ENCODE peak calls at places on chromosome 3, in nine cellular contexts. One of them, this sample, is unnamed.

GRCh38 chr3:55750525-55750924 is 263.4 kb upstream of the WNT5A start:
- DNase-seq in lower leg skin: no peak
- DNase-seq in CD8-positive, alpha-beta T cell: no peak
- DNase-seq in kidney epithelial cell: peak
- DNase-seq in breast epithelium: peak
- DNase-seq in foreskin fibroblast: peak
- DNase-seq in AG09309: peak
- DNase-seq in fibroblast of the aortic adventitia: no peak
- DNase-seq in cardiac muscle cell: no peak
- DNase-seq in this sample: peak

GRCh38 chr3:192869131-192870027 is 48.3 kb downstream of the MB21D2 start:
- DNase-seq in lower leg skin: peak
- DNase-seq in CD8-positive, alpha-beta T cell: no peak
- DNase-seq in kidney epithelial cell: no peak
- DNase-seq in breast epithelium: no peak
- DNase-seq in foreskin fibroblast: peak
- DNase-seq in AG09309: no peak
- DNase-seq in fibroblast of the aortic adventitia: peak
- DNase-seq in cardiac muscle cell: no peak
- DNase-seq in this sample: no peak

GRCh38 chr3:195767792-195768191 is 43.9 kb downstream of the MUC4 start:
- DNase-seq in lower leg skin: no peak
- DNase-seq in CD8-positive, alpha-beta T cell: no peak
- DNase-seq in kidney epithelial cell: no peak
- DNase-seq in breast epithelium: no peak
- DNase-seq in foreskin fibroblast: no peak
- DNase-seq in AG09309: no peak
- DNase-seq in fibroblast of the aortic adventitia: no peak
- DNase-seq in cardiac muscle cell: no peak
- DNase-seq in this sample: no peak

GRCh38 chr3:140863481-140864084 is 78.1 kb upstream of the SLC25A36 start:
- DNase-seq in lower leg skin: peak
- DNase-seq in CD8-positive, alpha-beta T cell: no peak
- DNase-seq in kidney epithelial cell: no peak
- DNase-seq in breast epithelium: peak
- DNase-seq in foreskin fibroblast: peak
- DNase-seq in AG09309: peak
- DNase-seq in fibroblast of the aortic adventitia: peak
- DNase-seq in cardiac muscle cell: peak
- DNase-seq in this sample: peak

GRCh38 chr3:169886671-169887070 is 16.9 kb upstream of the LRRC31 start:
- DNase-seq in lower leg skin: peak
- DNase-seq in CD8-positive, alpha-beta T cell: no peak
- DNase-seq in kidney epithelial cell: no peak
- DNase-seq in breast epithelium: peak
- DNase-seq in foreskin fibroblast: peak
- DNase-seq in AG09309: peak
- DNase-seq in fibroblast of the aortic adventitia: peak
- DNase-seq in cardiac muscle cell: no peak
- DNase-seq in this sample: peak

GRCh38 chr3:45677045-45677436 is 12.2 kb upstream of the SACM1L start:
- DNase-seq in lower leg skin: peak
- DNase-seq in CD8-positive, alpha-beta T cell: peak
- DNase-seq in kidney epithelial cell: peak
- DNase-seq in breast epithelium: peak
- DNase-seq in foreskin fibroblast: peak
- DNase-seq in AG09309: peak
- DNase-seq in fibroblast of the aortic adventitia: peak
- DNase-seq in cardiac muscle cell: no peak
- DNase-seq in this sample: peak

GRCh38 chr3:10142707-10143560 is 1.4 kb downstream of the VHL start:
- DNase-seq in lower leg skin: no peak
- DNase-seq in CD8-positive, alpha-beta T cell: no peak
- DNase-seq in kidney epithelial cell: no peak
- DNase-seq in breast epithelium: no peak
- DNase-seq in foreskin fibroblast: no peak
- DNase-seq in AG09309: no peak
- DNase-seq in fibroblast of the aortic adventitia: peak
- DNase-seq in cardiac muscle cell: no peak
- DNase-seq in this sample: peak

GRCh38 chr3:52062499-52062898 is 6.1 kb upstream of the DUSP7 start:
- DNase-seq in lower leg skin: peak
- DNase-seq in CD8-positive, alpha-beta T cell: no peak
- DNase-seq in kidney epithelial cell: peak
- DNase-seq in breast epithelium: no peak
- DNase-seq in foreskin fibroblast: peak
- DNase-seq in AG09309: peak
- DNase-seq in fibroblast of the aortic adventitia: peak
- DNase-seq in cardiac muscle cell: no peak
- DNase-seq in this sample: peak

GRCh38 chr3:151918253-151919029 is 45.0 kb downstream of the SUCNR1 start:
- DNase-seq in lower leg skin: peak
- DNase-seq in CD8-positive, alpha-beta T cell: no peak
- DNase-seq in kidney epithelial cell: peak
- DNase-seq in breast epithelium: no peak
- DNase-seq in foreskin fibroblast: peak
- DNase-seq in AG09309: peak
- DNase-seq in fibroblast of the aortic adventitia: peak
- DNase-seq in cardiac muscle cell: peak
- DNase-seq in this sample: peak

GRCh38 chr3:146543461-146544012 is 870 bp downstream of the PLSCR1 start:
- DNase-seq in lower leg skin: no peak
- DNase-seq in CD8-positive, alpha-beta T cell: no peak
- DNase-seq in kidney epithelial cell: no peak
- DNase-seq in breast epithelium: no peak
- DNase-seq in foreskin fibroblast: peak
- DNase-seq in AG09309: no peak
- DNase-seq in fibroblast of the aortic adventitia: peak
- DNase-seq in cardiac muscle cell: peak
- DNase-seq in this sample: peak

GRCh38 chr3:49805367-49805782 is 2.3 kb downstream of the INKA1 start:
- DNase-seq in lower leg skin: peak
- DNase-seq in CD8-positive, alpha-beta T cell: no peak
- DNase-seq in kidney epithelial cell: no peak
- DNase-seq in breast epithelium: peak
- DNase-seq in foreskin fibroblast: peak
- DNase-seq in AG09309: peak
- DNase-seq in fibroblast of the aortic adventitia: peak
- DNase-seq in cardiac muscle cell: peak
- DNase-seq in this sample: peak

GRCh38 chr3:60756636-60757035 is 494.6 kb downstream of the FHIT start:
- DNase-seq in lower leg skin: no peak
- DNase-seq in CD8-positive, alpha-beta T cell: no peak
- DNase-seq in kidney epithelial cell: no peak
- DNase-seq in breast epithelium: no peak
- DNase-seq in foreskin fibroblast: peak
- DNase-seq in AG09309: no peak
- DNase-seq in fibroblast of the aortic adventitia: no peak
- DNase-seq in cardiac muscle cell: no peak
- DNase-seq in this sample: no peak

GRCh38 chr3:134772591-134772990 is 22.5 kb upstream of the EPHB1 start:
- DNase-seq in lower leg skin: no peak
- DNase-seq in CD8-positive, alpha-beta T cell: no peak
- DNase-seq in kidney epithelial cell: no peak
- DNase-seq in breast epithelium: no peak
- DNase-seq in foreskin fibroblast: no peak
- DNase-seq in AG09309: no peak
- DNase-seq in fibroblast of the aortic adventitia: no peak
- DNase-seq in cardiac muscle cell: no peak
- DNase-seq in this sample: no peak

GRCh38 chr3:52190294-52190841 is 7.6 kb upstream of the ALAS1 start:
- DNase-seq in lower leg skin: no peak
- DNase-seq in CD8-positive, alpha-beta T cell: no peak
- DNase-seq in kidney epithelial cell: no peak
- DNase-seq in breast epithelium: peak
- DNase-seq in foreskin fibroblast: peak
- DNase-seq in AG09309: peak
- DNase-seq in fibroblast of the aortic adventitia: peak
- DNase-seq in cardiac muscle cell: no peak
- DNase-seq in this sample: peak

GRCh38 chr3:137259089-137259488 is 301.3 kb downstream of the IL20RB start:
- DNase-seq in lower leg skin: no peak
- DNase-seq in CD8-positive, alpha-beta T cell: no peak
- DNase-seq in kidney epithelial cell: no peak
- DNase-seq in breast epithelium: no peak
- DNase-seq in foreskin fibroblast: no peak
- DNase-seq in AG09309: no peak
- DNase-seq in fibroblast of the aortic adventitia: peak
- DNase-seq in cardiac muscle cell: no peak
- DNase-seq in this sample: no peak

GRCh38 chr3:137263982-137264777 is 306.4 kb downstream of the IL20RB start:
- DNase-seq in lower leg skin: no peak
- DNase-seq in CD8-positive, alpha-beta T cell: no peak
- DNase-seq in kidney epithelial cell: no peak
- DNase-seq in breast epithelium: no peak
- DNase-seq in foreskin fibroblast: no peak
- DNase-seq in AG09309: no peak
- DNase-seq in fibroblast of the aortic adventitia: no peak
- DNase-seq in cardiac muscle cell: peak
- DNase-seq in this sample: no peak

GRCh38 chr3:137259709-137260108 is 301.9 kb downstream of the IL20RB start:
- DNase-seq in lower leg skin: no peak
- DNase-seq in CD8-positive, alpha-beta T cell: no peak
- DNase-seq in kidney epithelial cell: no peak
- DNase-seq in breast epithelium: no peak
- DNase-seq in foreskin fibroblast: no peak
- DNase-seq in AG09309: no peak
- DNase-seq in fibroblast of the aortic adventitia: no peak
- DNase-seq in cardiac muscle cell: no peak
- DNase-seq in this sample: no peak
- TF ChIP-seq CTCF in lower leg skin: no peak
- TF ChIP-seq CTCF in CD8-positive, alpha-beta T cell: no peak
- TF ChIP-seq CTCF in kidney epithelial cell: no peak
- TF ChIP-seq CTCF in breast epithelium: no peak
- TF ChIP-seq CTCF in foreskin fibroblast: no peak
- TF ChIP-seq CTCF in AG09309: no peak
- TF ChIP-seq CTCF in fibroblast of the aortic adventitia: no peak
- TF ChIP-seq CTCF in cardiac muscle cell: no peak
- TF ChIP-seq CTCF in this sample: no peak

GRCh38 chr3:150757364-150757763 is 5.6 kb downstream of the SIAH2 start:
- DNase-seq in lower leg skin: no peak
- DNase-seq in CD8-positive, alpha-beta T cell: no peak
- DNase-seq in kidney epithelial cell: no peak
- DNase-seq in breast epithelium: no peak
- DNase-seq in foreskin fibroblast: no peak
- DNase-seq in AG09309: no peak
- DNase-seq in fibroblast of the aortic adventitia: no peak
- DNase-seq in cardiac muscle cell: no peak
- DNase-seq in this sample: no peak
- H3K4me3 ChIP-seq in lower leg skin: no peak
- H3K4me3 ChIP-seq in CD8-positive, alpha-beta T cell: no peak
- H3K4me3 ChIP-seq in kidney epithelial cell: no peak
- H3K4me3 ChIP-seq in breast epithelium: no peak
- H3K4me3 ChIP-seq in foreskin fibroblast: no peak
- H3K4me3 ChIP-seq in AG09309: no peak
- H3K4me3 ChIP-seq in fibroblast of the aortic adventitia: no peak
- H3K4me3 ChIP-seq in cardiac muscle cell: no peak
- H3K4me3 ChIP-seq in this sample: no peak

DNA sequence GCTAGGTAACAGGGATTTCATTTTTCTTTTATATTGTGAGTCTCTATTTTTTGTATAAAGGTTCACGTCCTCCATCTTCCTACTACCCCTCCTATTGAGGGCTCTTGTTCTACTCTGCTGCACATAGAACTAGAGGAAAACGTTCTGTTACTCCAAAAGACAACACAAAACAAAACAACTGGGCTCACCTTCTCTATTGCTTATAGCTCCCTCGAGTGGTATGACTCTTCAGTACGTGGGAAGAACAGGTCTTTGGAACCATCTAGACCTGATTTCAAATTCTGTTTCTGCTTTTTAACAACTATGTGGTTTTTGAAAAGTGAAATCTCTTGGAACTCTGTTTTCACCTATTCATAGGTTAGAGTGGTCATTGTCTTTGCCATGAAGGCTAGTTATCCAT is 515.3 kb downstream of the SOX2 start:
- DNase-seq in lower leg skin: no peak
- DNase-seq in CD8-positive, alpha-beta T cell: no peak
- DNase-seq in kidney epithelial cell: no peak
- DNase-seq in breast epithelium: no peak
- DNase-seq in foreskin fibroblast: no peak
- DNase-seq in AG09309: no peak
- DNase-seq in fibroblast of the aortic adventitia: no peak
- DNase-seq in cardiac muscle cell: no peak
- DNase-seq in this sample: no peak
- TF ChIP-seq CTCF in lower leg skin: no peak
- TF ChIP-seq CTCF in CD8-positive, alpha-beta T cell: no peak
- TF ChIP-seq CTCF in kidney epithelial cell: no peak
- TF ChIP-seq CTCF in breast epithelium: no peak
- TF ChIP-seq CTCF in foreskin fibroblast: no peak
- TF ChIP-seq CTCF in AG09309: no peak
- TF ChIP-seq CTCF in fibroblast of the aortic adventitia: no peak
- TF ChIP-seq CTCF in cardiac muscle cell: no peak
- TF ChIP-seq CTCF in this sample: no peak

GRCh38 chr3:125129512-125129962 is 73.7 kb upstream of the HEG1 start:
- DNase-seq in lower leg skin: peak
- DNase-seq in CD8-positive, alpha-beta T cell: no peak
- DNase-seq in kidney epithelial cell: peak
- DNase-seq in breast epithelium: no peak
- DNase-seq in foreskin fibroblast: peak
- DNase-seq in AG09309: peak
- DNase-seq in fibroblast of the aortic adventitia: peak
- DNase-seq in cardiac muscle cell: no peak
- DNase-seq in this sample: peak
- H3K4me3 ChIP-seq in lower leg skin: no peak
- H3K4me3 ChIP-seq in CD8-positive, alpha-beta T cell: no peak
- H3K4me3 ChIP-seq in kidney epithelial cell: no peak
- H3K4me3 ChIP-seq in breast epithelium: no peak
- H3K4me3 ChIP-seq in foreskin fibroblast: no peak
- H3K4me3 ChIP-seq in AG09309: no peak
- H3K4me3 ChIP-seq in fibroblast of the aortic adventitia: peak
- H3K4me3 ChIP-seq in cardiac muscle cell: no peak
- H3K4me3 ChIP-seq in this sample: peak

DNA sequence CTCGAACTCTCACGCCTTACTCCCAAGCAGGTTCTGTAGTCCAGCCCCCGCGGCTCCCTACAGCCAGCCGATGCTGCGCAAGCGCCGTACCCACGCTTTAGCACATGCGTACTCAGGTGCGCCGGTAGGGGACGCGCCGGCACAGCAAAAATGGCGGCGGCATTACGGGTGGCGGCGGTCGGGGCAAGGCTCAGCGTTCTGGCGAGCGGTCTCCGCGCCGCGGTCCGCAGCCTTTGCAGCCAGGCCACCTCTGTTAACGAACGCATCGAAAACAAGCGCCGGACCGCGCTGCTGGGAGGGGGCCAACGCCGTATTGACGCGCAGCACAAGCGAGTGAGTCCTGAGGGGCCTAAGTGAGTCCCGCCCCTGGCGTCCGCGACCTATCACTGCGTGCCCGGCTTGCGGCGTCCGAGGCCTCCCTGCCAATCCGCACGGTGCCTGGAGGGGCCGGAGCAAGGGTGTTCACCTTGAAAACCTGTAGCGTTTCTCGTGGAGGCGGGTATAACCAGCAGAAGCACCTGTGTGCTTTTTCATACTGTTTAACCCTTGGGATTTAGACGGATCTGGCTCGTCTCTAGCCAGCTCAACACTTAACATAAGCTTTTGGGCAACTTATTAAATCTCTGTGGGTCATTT is at the start of gene PCCB:
- DNase-seq in lower leg skin: peak
- DNase-seq in CD8-positive, alpha-beta T cell: peak
- DNase-seq in kidney epithelial cell: peak
- DNase-seq in breast epithelium: peak
- DNase-seq in foreskin fibroblast: peak
- DNase-seq in AG09309: peak
- DNase-seq in fibroblast of the aortic adventitia: peak
- DNase-seq in cardiac muscle cell: peak
- DNase-seq in this sample: peak
- TF ChIP-seq CTCF in lower leg skin: no peak
- TF ChIP-seq CTCF in CD8-positive, alpha-beta T cell: peak
- TF ChIP-seq CTCF in kidney epithelial cell: peak
- TF ChIP-seq CTCF in breast epithelium: peak
- TF ChIP-seq CTCF in foreskin fibroblast: peak
- TF ChIP-seq CTCF in AG09309: peak
- TF ChIP-seq CTCF in fibroblast of the aortic adventitia: peak
- TF ChIP-seq CTCF in cardiac muscle cell: peak
- TF ChIP-seq CTCF in this sample: peak

This sample was measured in fibroblast of villous mesenchyme.